ENCODE peak calls at places on chromosomes 12 and 14, in five cellular contexts. V, K, R, G and O are unnamed samples.

GRCh38 chr12:26297386-26298070 is 102.2 kb downstream of the SSPN start:
- DNase-seq in V (no peak), K (no peak), R (no peak), G (no peak), O (no peak)

GRCh38 chr12:92621833-92622232 is 81.0 kb upstream of the PLEKHG7 start:
- DNase-seq in V (no peak), K (no peak), R (no peak), G (no peak), O (no peak)

GRCh38 chr12:107492393-107493134 is 193.0 kb upstream of the PWP1 start:
- DNase-seq in V (no peak), K (no peak), R (no peak), G (no peak), O (no peak)

GRCh38 chr12:40775681-40776080 is 83.4 kb downstream of the CNTN1 start:
- DNase-seq in V (no peak), K (no peak), R (no peak), G (no peak), O (no peak)

GRCh38 chr12:124904306-124905098 is 9.9 kb downstream of the UBC start:
- DNase-seq in V (peak; percentile 92), K (peak; percentile 90), R (peak; percentile 90), G (no peak), O (no peak)

GRCh38 chr14:75429562-75429961 is 1.7 kb downstream of the JDP2 start:
- DNase-seq in V (no peak), K (no peak), R (no peak), G (no peak), O (no peak)

GRCh38 chr14:74395094-74395493 is 30.9 kb downstream of the SYNDIG1L start:
- DNase-seq in V (no peak), K (no peak), R (no peak), G (no peak), O (no peak)

GRCh38 chr14:69614592-69614991 is 3.2 kb downstream of the SUSD6 start:
- DNase-seq in V (no peak), K (peak; percentile 65), R (no peak), G (no peak), O (no peak)

GRCh38 chr12:1977588-1977987 is 26.7 kb downstream of the DCP1B start:
- DNase-seq in V (no peak), K (no peak), R (no peak), G (no peak), O (no peak)

GRCh38 chr12:92945659-92946220 is 16.6 kb upstream of the EEA1 start:
- DNase-seq in V (no peak), K (no peak), R (no peak), G (no peak), O (no peak)

GRCh38 chr14:96581902-96582640 is 79.9 kb downstream of the PAPOLA start:
- DNase-seq in V (no peak), K (no peak), R (no peak), G (no peak), O (no peak)

GRCh38 chr12:122835693-122836026 is 403 bp downstream of the HIP1R start:
- DNase-seq in V (no peak), K (no peak), R (peak; percentile 49), G (no peak), O (peak; percentile 59)

GRCh38 chr12:42059127-42059526 is 85.5 kb downstream of the GXYLT1 start:
- DNase-seq in V (no peak), K (no peak), R (no peak), G (no peak), O (no peak)